ENCODE peak calls at places on chromosomes 5 and 9, in eight cellular contexts. M, G, E, O, J, C, K and X are unnamed samples.

GRCh38 chr9:129273136-129273895 is 95.3 kb upstream of the IER5L start:
- DNase-seq in M (no peak), G (no peak), E (no peak), O (peak), J (no peak), C (no peak), K (no peak), X (no peak)

GRCh38 chr9:124410321-124410913 is 4.8 kb downstream of the PSMB7 start:
- DNase-seq in M (no peak), G (peak), E (no peak), O (no peak), J (no peak), C (peak), K (no peak), X (no peak)

GRCh38 chr5:147567917-147568598 is 58.2 kb upstream of the DPYSL3 start:
- DNase-seq in M (peak), G (peak), E (no peak), O (no peak), J (no peak), C (no peak), K (no peak), X (no peak)

GRCh38 chr9:114372971-114373591 is 14.7 kb downstream of the AKNA start:
- DNase-seq in M (peak), G (no peak), E (peak), O (no peak), J (no peak), C (peak), K (peak), X (no peak)

GRCh38 chr5:147822686-147823491 is 8.6 kb downstream of the SPINK1 start:
- DNase-seq in M (peak), G (peak), E (no peak), O (no peak), J (peak), C (no peak), K (peak), X (peak)

GRCh38 chr5:77379558-77380061 is 112.5 kb downstream of the WDR41 start:
- DNase-seq in M (no peak), G (no peak), E (peak), O (no peak), J (no peak), C (no peak), K (peak), X (no peak)

GRCh38 chr5:142070000-142070399 is 38.6 kb upstream of the NDFIP1 start:
- DNase-seq in M (no peak), G (no peak), E (no peak), O (no peak), J (no peak), C (no peak), K (no peak), X (no peak)

GRCh38 chr5:83036991-83037390 is 40.2 kb downstream of the TMEM167A start:
- DNase-seq in M (no peak), G (no peak), E (no peak), O (no peak), J (no peak), C (no peak), K (no peak), X (no peak)

GRCh38 chr5:56711191-56711590 is 104.2 kb upstream of the MAP3K1 start:
- DNase-seq in M (no peak), G (no peak), E (no peak), O (no peak), J (no peak), C (no peak), K (no peak), X (no peak)

GRCh38 chr5:103102234-103102633 is 17.7 kb downstream of the GIN1 start:
- DNase-seq in M (no peak), G (no peak), E (no peak), O (no peak), J (no peak), C (no peak), K (no peak), X (no peak)

GRCh38 chr9:124771867-124772621 is 933 bp upstream of the NR6A1 start:
- DNase-seq in M (peak), G (peak), E (peak), O (peak), J (peak), C (no peak), K (no peak), X (no peak)

GRCh38 chr5:143147382-143147781 is 256.1 kb downstream of the NR3C1 start:
- DNase-seq in M (no peak), G (no peak), E (no peak), O (no peak), J (no peak), C (no peak), K (no peak), X (no peak)

GRCh38 chr9:33165263-33166151 is 1.6 kb downstream of the B4GALT1 start:
- DNase-seq in M (peak), G (peak), E (no peak), O (peak), J (no peak), C (no peak), K (no peak), X (peak)

GRCh38 chr5:138948391-138949222 is 73.5 kb upstream of the LRRTM2 start:
- DNase-seq in M (no peak), G (peak), E (no peak), O (no peak), J (no peak), C (no peak), K (no peak), X (no peak)

GRCh38 chr9:91844656-91845291 is 105.3 kb downstream of the ROR2 start:
- DNase-seq in M (no peak), G (no peak), E (no peak), O (no peak), J (no peak), C (no peak), K (no peak), X (no peak)

GRCh38 chr9:16475996-16476395 is 394.5 kb downstream of the BNC2 start:
- DNase-seq in M (no peak), G (no peak), E (no peak), O (no peak), J (no peak), C (no peak), K (no peak), X (no peak)

GRCh38 chr5:61026004-61026403 is 81.0 kb downstream of the NDUFAF2 start:
- DNase-seq in M (no peak), G (no peak), E (no peak), O (no peak), J (no peak), C (no peak), K (no peak), X (no peak)

GRCh38 chr5:109516385-109516784 is 106.6 kb upstream of the PJA2 start:
- DNase-seq in M (no peak), G (peak), E (no peak), O (no peak), J (no peak), C (no peak), K (no peak), X (no peak)

GRCh38 chr5:109688999-109689739 is 558 bp upstream of the MAN2A1 start:
- DNase-seq in M (peak), G (peak), E (peak), O (peak), J (peak), C (peak), K (peak), X (no peak)

GRCh38 chr9:92609142-92609500 is 60.8 kb downstream of the IPPK start:
- DNase-seq in M (no peak), G (no peak), E (no peak), O (no peak), J (no peak), C (no peak), K (no peak), X (no peak)

GRCh38 chr9:98185611-98186171 is 6.7 kb downstream of the CORO2A start:
- DNase-seq in M (no peak), G (no peak), E (no peak), O (no peak), J (no peak), C (no peak), K (no peak), X (no peak)

GRCh38 chr5:82858453-82859043 is 218.6 kb downstream of the TMEM167A start:
- DNase-seq in M (no peak), G (no peak), E (no peak), O (no peak), J (no peak), C (no peak), K (no peak), X (no peak)

GRCh38 chr5:165630211-165630866 is 2124.9 kb downstream of the MAT2B start:
- DNase-seq in M (peak), G (peak), E (no peak), O (no peak), J (no peak), C (peak), K (peak), X (no peak)

GRCh38 chr5:26700759-26701384 is 337.5 kb downstream of the CDH9 start:
- DNase-seq in M (peak), G (no peak), E (no peak), O (no peak), J (no peak), C (peak), K (peak), X (no peak)

GRCh38 chr9:131393622-131394463 is at the start of gene PRRC2B:
- DNase-seq in M (peak), G (peak), E (peak), O (peak), J (peak), C (peak), K (peak), X (no peak)

GRCh38 chr5:161034456-161034855 is 182.4 kb upstream of the ATP10B start:
- DNase-seq in M (no peak), G (no peak), E (no peak), O (no peak), J (no peak), C (no peak), K (no peak), X (no peak)

GRCh38 chr9:92725726-92726125 is 38.9 kb downstream of the BICD2 start:
- DNase-seq in M (no peak), G (no peak), E (no peak), O (no peak), J (no peak), C (no peak), K (no peak), X (no peak)

GRCh38 chr9:8346291-8346690 is 546.7 kb upstream of the DMAC1 start:
- DNase-seq in M (peak), G (peak), E (no peak), O (no peak), J (no peak), C (no peak), K (no peak), X (peak)

GRCh38 chr9:75146229-75146628 is 57.9 kb downstream of the OSTF1 start:
- DNase-seq in M (no peak), G (peak), E (no peak), O (no peak), J (no peak), C (no peak), K (no peak), X (no peak)

GRCh38 chr9:70101265-70101664 is 57.6 kb downstream of the MAMDC2 start:
- DNase-seq in M (peak), G (peak), E (no peak), O (no peak), J (no peak), C (no peak), K (no peak), X (no peak)

GRCh38 chr5:80625230-80625629 is 29.2 kb upstream of the MSH3 start:
- DNase-seq in M (no peak), G (no peak), E (no peak), O (no peak), J (no peak), C (no peak), K (no peak), X (no peak)

GRCh38 chr9:89740722-89741121 is 135.9 kb downstream of the GADD45G start:
- DNase-seq in M (no peak), G (no peak), E (peak), O (no peak), J (no peak), C (no peak), K (peak), X (no peak)

GRCh38 chr5:81778642-81779041 is 27.7 kb upstream of the SSBP2 start:
- DNase-seq in M (no peak), G (peak), E (no peak), O (no peak), J (no peak), C (peak), K (no peak), X (no peak)

GRCh38 chr9:126337690-126338426 is 11.2 kb downstream of the MVB12B start:
- DNase-seq in M (no peak), G (no peak), E (no peak), O (no peak), J (no peak), C (no peak), K (no peak), X (no peak)